ENCODE peak calls at places on chromosomes 6 and 20, in ten cellular contexts. C, U, W, B, S, J, X, G, N and Y are unnamed samples.

GRCh38 chr6:57243954-57244353 is 21.8 kb upstream of the RAB23 start:
- DNase-seq in X (no peak), S (no peak), B (no peak), C (no peak), J (no peak), N (no peak), G (no peak), W (no peak), U (no peak), Y (no peak)

GRCh38 chr6:25457519-25457918 is 178.3 kb downstream of the CARMIL1 start:
- DNase-seq in U (no peak), S (no peak), W (no peak), G (no peak), J (no peak), X (no peak), C (no peak), B (no peak), N (no peak), Y (no peak)

GRCh38 chr6:57421503-57421902 is 104.1 kb downstream of the PRIM2 start:
- DNase-seq in W (no peak), N (no peak), U (peak; percentile 7), J (no peak), C (no peak), G (no peak), S (peak; percentile 22), B (no peak), X (no peak), Y (no peak)

GRCh38 chr6:53441761-53442160 is 93.0 kb upstream of the ELOVL5 start:
- DNase-seq in U (peak; percentile 75), N (peak; percentile 30), W (peak; percentile 39), G (no peak), S (no peak), X (no peak), J (no peak), C (no peak), B (peak; percentile 41), Y (peak; percentile 57)

GRCh38 chr6:13457577-13457976 is 29.8 kb downstream of the GFOD1 start:
- DNase-seq in N (no peak), U (no peak), G (no peak), W (peak; percentile 84), J (no peak), C (no peak), X (no peak), S (no peak), B (peak; percentile 59), Y (no peak)

GRCh38 chr6:5671162-5671561 is 335.6 kb downstream of the NRN1 start:
- DNase-seq in X (no peak), G (peak; percentile 21), J (no peak), B (peak; percentile 38), U (peak; percentile 70), S (peak; percentile 45), W (peak; percentile 79), C (peak; percentile 20), N (no peak), Y (peak; percentile 78)

GRCh38 chr6:162904069-162904663 is 176.4 kb downstream of the PACRG start:
- DNase-seq in C (no peak), N (no peak), B (no peak), G (no peak), W (no peak), J (no peak), S (no peak), X (no peak), U (no peak), Y (no peak)

GRCh38 chr20:50133041-50133440 is 20.1 kb upstream of the UBE2V1 start:
- DNase-seq in X (no peak), B (no peak), C (no peak), W (no peak), J (no peak), N (no peak), G (no peak), U (no peak), S (no peak), Y (no peak)

GRCh38 chr20:40933758-40934157 is 94.9 kb upstream of the TOP1 start:
- DNase-seq in S (no peak), U (no peak), B (no peak), J (no peak), G (no peak), W (no peak), N (no peak), C (no peak), X (no peak), Y (no peak)
- H3K4me3 ChIP-seq in S (no peak overlapping the region), U (no peak overlapping the region), B (no peak overlapping the region), J (no peak overlapping the region), G (no peak overlapping the region), W (no peak overlapping the region), N (no peak overlapping the region), C (no peak overlapping the region), X (no peak overlapping the region), Y (no peak overlapping the region)

GRCh38 chr6:164150221-164150620 is 735.7 kb downstream of the QKI start:
- DNase-seq in S (no peak), U (no peak), W (no peak), J (no peak), C (no peak), N (no peak), B (no peak), X (no peak), G (no peak), Y (no peak)

GRCh38 chr6:164154588-164154987 is 740.1 kb downstream of the QKI start:
- DNase-seq in G (no peak), S (no peak), N (no peak), X (no peak), C (no peak), W (no peak), U (no peak), J (no peak), B (no peak), Y (no peak)

GRCh38 chr6:164152611-164153010 is 738.1 kb downstream of the QKI start:
- DNase-seq in W (no peak), C (no peak), X (no peak), U (no peak), G (no peak), J (no peak), N (no peak), B (no peak), S (no peak), Y (no peak)

GRCh38 chr6:164151161-164151728 is 736.7 kb downstream of the QKI start:
- DNase-seq in S (no peak), X (no peak), B (peak; percentile 24), W (no peak), N (no peak), G (no peak), U (no peak), J (peak; percentile 5), C (peak; percentile 62), Y (no peak)

GRCh38 chr6:164151762-164152161 is 737.2 kb downstream of the QKI start:
- DNase-seq in W (no peak), X (no peak), S (no peak), B (peak; percentile 11), G (no peak), U (no peak), N (no peak), C (no peak), J (no peak), Y (no peak)
- H3K4me3 ChIP-seq in W (no peak overlapping the region), X (peak overlapping the region; percentile 19), S (no peak overlapping the region), B (no peak overlapping the region), G (no peak overlapping the region), U (no peak overlapping the region), N (no peak overlapping the region), C (no peak overlapping the region), J (no peak overlapping the region), Y (no peak overlapping the region)

DNA sequence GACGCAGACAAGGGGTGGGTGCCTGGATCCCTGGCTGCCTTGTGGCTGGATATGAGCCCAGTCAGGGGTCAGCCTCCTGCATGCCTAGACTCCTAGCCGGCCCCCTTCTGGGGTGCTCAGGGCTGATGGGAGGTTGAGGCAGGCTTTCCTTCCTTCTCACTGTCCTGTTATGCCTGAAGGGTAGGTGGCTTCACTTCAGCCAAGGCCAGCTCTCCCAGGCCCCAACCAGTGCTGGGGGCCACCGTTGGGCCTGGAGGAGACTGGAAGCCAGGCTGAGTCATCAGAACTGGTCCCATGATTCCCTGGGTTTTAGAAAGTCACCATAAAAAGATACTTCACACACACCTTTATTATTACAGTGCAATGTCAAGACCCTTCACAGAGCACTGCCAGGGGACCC is 2.9 kb upstream of the POU5F1 start:
- DNase-seq in S (no peak), B (no peak), G (no peak), N (no peak), J (no peak), W (no peak), U (peak; percentile 11), X (no peak), C (no peak), Y (no peak)
- H3K4me3 ChIP-seq in S (no peak overlapping the region), B (no peak overlapping the region), G (no peak overlapping the region), N (no peak overlapping the region), J (no peak overlapping the region), W (no peak overlapping the region), U (no peak overlapping the region), X (no peak overlapping the region), C (no peak overlapping the region), Y (no peak overlapping the region)

GRCh38 chr6:6753301-6753700 is 164.8 kb downstream of the LY86 start:
- DNase-seq in N (no peak), C (no peak), B (no peak), X (no peak), U (no peak), J (no peak), S (no peak), W (no peak), G (no peak), Y (no peak)

GRCh38 chr6:6760054-6760453 is 171.5 kb downstream of the LY86 start:
- DNase-seq in J (no peak), N (no peak), B (no peak), U (no peak), X (no peak), G (no peak), S (no peak), C (no peak), W (no peak), Y (no peak)

GRCh38 chr6:6764764-6765434 is 176.4 kb downstream of the LY86 start:
- DNase-seq in W (no peak), X (no peak), B (no peak), S (no peak), C (no peak), J (peak; percentile 87), U (no peak), G (no peak), N (no peak), Y (no peak)

GRCh38 chr6:6758546-6758914 is 170.0 kb downstream of the LY86 start:
- DNase-seq in X (no peak), C (no peak), U (no peak), S (no peak), N (no peak), B (no peak), W (no peak), J (no peak), G (no peak), Y (no peak)

DNA sequence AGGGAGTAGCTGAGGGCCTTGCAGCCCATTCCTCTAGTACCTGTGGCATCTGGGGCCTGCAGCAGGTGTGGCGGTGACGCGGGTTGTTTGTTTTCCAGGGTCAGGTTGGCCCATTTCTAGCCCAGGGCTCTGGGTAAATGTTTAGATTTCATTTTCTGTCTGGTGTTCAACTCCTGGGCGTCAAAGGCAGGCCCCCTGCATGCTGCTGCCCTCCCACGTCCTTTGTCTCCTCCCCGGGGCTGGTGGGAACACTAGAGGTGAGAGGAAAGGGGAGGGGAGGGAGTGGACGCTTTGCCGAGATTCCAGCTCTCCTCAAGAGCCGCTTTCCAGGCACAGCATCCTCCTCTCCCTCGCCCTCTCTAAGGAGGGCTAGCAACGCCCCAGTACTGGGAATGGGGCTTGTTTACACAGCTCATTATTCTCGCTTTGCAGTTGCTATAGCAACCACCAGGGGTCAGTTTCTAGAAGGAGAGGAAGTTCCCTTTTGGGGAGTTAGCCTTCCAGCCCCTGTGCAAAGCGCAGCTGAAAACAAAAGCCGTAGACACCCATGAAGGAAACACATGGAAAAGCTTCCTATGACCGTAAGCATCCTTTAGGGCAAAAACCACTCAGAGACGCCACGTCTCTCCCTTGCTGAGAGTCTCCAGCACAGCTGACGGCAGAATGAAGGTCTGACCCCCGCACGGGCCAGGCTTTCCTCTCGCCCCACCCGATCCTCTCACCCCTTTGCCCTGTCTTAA is 170.6 kb downstream of the LY86 start:
- DNase-seq in N (peak; percentile 48), G (peak; percentile 26), C (peak; percentile 79), J (peak; percentile 87), B (peak; percentile 68), W (peak; percentile 52), U (peak; percentile 80), S (peak; percentile 76), X (no peak), Y (peak; percentile 84)
- H3K4me3 ChIP-seq in N (peak overlapping the region; percentile 41), G (no peak overlapping the region), C (peak overlapping the region; percentile 28), J (no peak overlapping the region), B (no peak overlapping the region), W (no peak overlapping the region), U (no peak overlapping the region), S (no peak overlapping the region), X (peak overlapping the region; percentile 7), Y (peak overlapping the region; percentile 1)